ENCODE peak calls at places on chromosomes 13 and 19, in eight cellular contexts. D, U, N, G, I, B, W and V are unnamed samples.

GRCh38 chr19:1481893-1482360 is 2.9 kb upstream of the C19orf25 start:
- DNase-seq in D (no peak), U (no peak), N (no peak), G (no peak), I (peak; percentile 82), B (no peak), W (no peak), V (no peak)

GRCh38 chr13:24931450-24932217 is 164.3 kb upstream of the PABPC3 start:
- DNase-seq in D (no peak), U (no peak), N (no peak), G (no peak), I (no peak), B (no peak), W (no peak), V (no peak)

GRCh38 chr13:72637561-72637960 is 89.9 kb downstream of the MZT1 start:
- DNase-seq in D (no peak), U (no peak), N (no peak), G (no peak), I (no peak), B (no peak), W (no peak), V (no peak)

GRCh38 chr19:280541-281007 is 10.6 kb downstream of the PLPP2 start:
- DNase-seq in D (no peak), U (no peak), N (no peak), G (no peak), I (no peak), B (peak; percentile 81), W (no peak), V (no peak)

GRCh38 chr19:1406496-1406817 is 929 bp upstream of the DAZAP1 start:
- DNase-seq in D (no peak), U (no peak), N (no peak), G (no peak), I (no peak), B (no peak), W (no peak), V (no peak)

GRCh38 chr19:3178377-3178972 is at the start of gene S1PR4:
- DNase-seq in D (no peak), U (peak; percentile 86), N (no peak), G (peak; percentile 85), I (no peak), B (no peak), W (no peak), V (no peak)

GRCh38 chr13:94224670-94225069 is 254.8 kb downstream of the DCT start:
- DNase-seq in D (no peak), U (peak; percentile 2), N (no peak), G (no peak), I (no peak), B (no peak), W (no peak), V (no peak)

GRCh38 chr13:40164137-40164536 is 502.3 kb downstream of the FOXO1 start:
- DNase-seq in D (no peak), U (peak; percentile 22), N (no peak), G (no peak), I (no peak), B (no peak), W (no peak), V (peak; percentile 69)

GRCh38 chr13:76210262-76210661 is 574.1 kb downstream of the LMO7 start:
- DNase-seq in D (no peak), U (no peak), N (no peak), G (no peak), I (no peak), B (no peak), W (no peak), V (peak; percentile 9)

GRCh38 chr19:679418-680286 is 3.5 kb downstream of the FSTL3 start:
- DNase-seq in D (peak; percentile 57), U (peak; percentile 66), N (peak; percentile 48), G (peak; percentile 66), I (peak; percentile 92), B (peak; percentile 95), W (peak; percentile 86), V (peak; percentile 90)

GRCh38 chr13:18954254-18954653 is 227.4 kb downstream of the TUBA3C start:
- DNase-seq in D (no peak), U (no peak), N (no peak), G (no peak), I (peak; percentile 24), B (peak; percentile 80), W (no peak), V (no peak)

GRCh38 chr19:21468791-21469190 is 36.6 kb upstream of the ZNF429 start:
- DNase-seq in D (no peak), U (no peak), N (no peak), G (no peak), I (no peak), B (peak; percentile 54), W (no peak), V (no peak)
- TF ChIP-seq CTCF in D (no peak), U (no peak), N (no peak), G (no peak), I (no peak), B (no peak), W (no peak), V (no peak)

DNA sequence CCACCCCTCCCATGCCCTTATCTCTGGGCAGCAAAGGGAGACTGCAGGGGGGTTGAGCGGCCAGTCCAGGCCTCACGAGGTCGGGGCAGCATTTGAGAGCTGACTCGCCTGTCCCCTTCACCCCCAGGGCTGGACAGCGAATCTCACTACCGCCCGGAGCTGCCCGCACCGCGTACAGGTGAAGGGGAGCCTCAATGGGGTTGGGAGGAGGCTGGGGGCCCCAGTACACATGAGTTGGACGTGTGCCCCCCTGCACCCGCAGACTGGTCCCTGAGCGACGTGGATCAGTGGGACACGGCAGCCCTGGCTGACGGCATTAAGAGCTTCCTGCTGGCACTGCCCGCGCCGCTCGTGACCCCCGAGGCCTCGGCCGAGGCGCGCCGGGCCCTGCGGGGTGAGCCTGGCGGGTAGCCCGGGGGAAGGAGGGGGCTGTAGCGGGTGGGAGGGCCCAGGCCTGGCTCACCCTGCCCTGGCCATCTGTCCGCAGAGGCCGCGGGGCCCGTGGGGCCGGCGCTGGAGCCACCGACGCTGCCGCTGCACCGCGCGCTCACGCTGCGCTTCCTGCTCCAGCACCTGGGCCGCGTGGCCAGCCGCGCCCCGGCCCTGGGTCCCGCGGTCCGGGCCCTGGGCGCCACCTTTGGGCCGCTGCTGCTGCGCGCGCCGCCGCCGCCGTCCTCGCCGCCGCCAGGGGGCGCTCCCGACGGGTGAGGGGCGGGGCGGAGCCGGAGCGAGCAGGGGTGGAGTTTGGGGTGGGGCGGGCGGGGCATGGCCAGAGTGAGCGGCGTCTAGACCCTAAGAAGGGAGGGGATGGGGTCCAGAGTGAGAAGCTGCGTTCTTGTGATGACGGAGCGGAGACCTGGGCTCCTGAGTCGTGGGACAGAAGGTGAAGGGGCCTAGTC is 8.1 kb downstream of the PIK3R2 start:
- DNase-seq in D (peak; percentile 87), U (peak; percentile 69), N (no peak), G (peak; percentile 89), I (peak; percentile 97), B (peak; percentile 94), W (peak; percentile 43), V (peak; percentile 53)
- H3K4me3 ChIP-seq in D (peak overlapping the region; percentile 42), U (no peak overlapping the region), N (peak overlapping the region; percentile 2), G (peak overlapping the region; percentile 43), I (peak overlapping the region; percentile 55), B (no peak overlapping the region), W (peak overlapping the region; percentile 49), V (peak overlapping the region; percentile 43)

GRCh38 chr19:55468054-55468393 is 3.5 kb upstream of the C19orf85 start:
- DNase-seq in D (no peak), U (no peak), N (no peak), G (no peak), I (no peak), B (no peak), W (no peak), V (no peak)
- TF ChIP-seq CTCF in D (no peak), U (no peak), N (no peak), G (no peak), I (no peak), B (peak; percentile 5), W (no peak), V (no peak)

GRCh38 chr13:28120317-28120716 is 18.0 kb upstream of the PAN3 start:
- DNase-seq in D (no peak), U (no peak), N (no peak), G (no peak), I (no peak), B (no peak), W (no peak), V (no peak)

GRCh38 chr13:28116736-28117135 is 16.4 kb upstream of the FLT3 start:
- DNase-seq in D (no peak), U (no peak), N (no peak), G (no peak), I (no peak), B (no peak), W (no peak), V (no peak)

GRCh38 chr13:28121224-28121623 is 17.1 kb upstream of the PAN3 start:
- DNase-seq in D (no peak), U (no peak), N (no peak), G (no peak), I (no peak), B (no peak), W (no peak), V (no peak)

GRCh38 chr13:28117689-28118377 is 17.5 kb upstream of the FLT3 start:
- DNase-seq in D (peak; percentile 46), U (peak; percentile 16), N (no peak), G (peak; percentile 54), I (no peak), B (no peak), W (peak; percentile 16), V (peak; percentile 55)
- H3K4me3 ChIP-seq in D (no peak overlapping the region), U (no peak overlapping the region), N (no peak overlapping the region), G (no peak overlapping the region), I (no peak overlapping the region), B (no peak overlapping the region), W (no peak overlapping the region), V (no peak overlapping the region)

GRCh38 chr13:87907202-87907601 is 236.0 kb downstream of the SLITRK5 start:
- DNase-seq in D (no peak), U (no peak), N (no peak), G (no peak), I (no peak), B (no peak), W (no peak), V (no peak)
- TF ChIP-seq CTCF in D (no peak), U (no peak), N (no peak), G (no peak), I (no peak), B (no peak), W (no peak), V (no peak)